ENCODE peak calls at places on chromosome 3, in five cellular contexts. J, V, E, D and O are unnamed samples.

GRCh38 chr3:123076496-123077418 is 9.9 kb downstream of the PDIA5 start:
- DNase-seq in J (peak), E (peak), D (peak), V (no peak), O (peak)

GRCh38 chr3:113096158-113096893 is 105.5 kb downstream of the GTPBP8 start:
- DNase-seq in E (no peak), V (no peak), J (no peak), D (no peak), O (no peak)

GRCh38 chr3:63364495-63364894 is 86.4 kb downstream of the SYNPR start:
- DNase-seq in E (no peak), V (no peak), J (no peak), D (no peak), O (no peak)

GRCh38 chr3:53161345-53161819 is 373 bp downstream of the PRKCD start:
- DNase-seq in J (peak), E (no peak), D (peak), V (no peak), O (no peak)

GRCh38 chr3:107430214-107431047 is 53.2 kb downstream of the CCDC54 start:
- DNase-seq in E (no peak), J (peak), D (peak), V (no peak), O (peak)

GRCh38 chr3:135192929-135193328 is 397.9 kb downstream of the EPHB1 start:
- DNase-seq in J (no peak), D (no peak), V (no peak), E (no peak), O (no peak)

GRCh38 chr3:13121553-13122001 is 48.3 kb upstream of the IQSEC1 start:
- DNase-seq in E (no peak), V (peak), J (no peak), D (no peak), O (no peak)

GRCh38 chr3:171028025-171028778 is 1.7 kb upstream of the SLC2A2 start:
- DNase-seq in V (no peak), E (peak), D (peak), J (peak), O (peak)

GRCh38 chr3:194673761-194674160 is 1.8 kb upstream of the LSG1 start:
- DNase-seq in D (no peak), V (no peak), J (no peak), E (no peak), O (no peak)

GRCh38 chr3:166114448-166114847 is 277.2 kb upstream of the BCHE start:
- DNase-seq in D (no peak), J (no peak), E (no peak), V (no peak), O (no peak)

GRCh38 chr3:126267169-126267975 is 87.0 kb upstream of the ALDH1L1 start:
- DNase-seq in V (peak), E (peak), D (peak), J (peak), O (peak)

GRCh38 chr3:108324177-108324576 is 27.8 kb downstream of the HHLA2 start:
- DNase-seq in D (no peak), J (no peak), E (no peak), V (no peak), O (no peak)

GRCh38 chr3:46981932-46982471 is 2.5 kb downstream of the NBEAL2 start:
- DNase-seq in E (peak), J (peak), D (no peak), V (no peak), O (no peak)

GRCh38 chr3:19645093-19645492 is 288.9 kb downstream of the EFHB start:
- DNase-seq in D (no peak), J (no peak), E (no peak), V (no peak), O (no peak)

GRCh38 chr3:173650596-173650995 is 253.1 kb downstream of the NLGN1 start:
- DNase-seq in D (no peak), J (no peak), V (no peak), E (no peak), O (no peak)

GRCh38 chr3:48595075-48595525 is at the start of gene COL7A1:
- DNase-seq in J (no peak), E (no peak), V (no peak), D (no peak), O (peak)

GRCh38 chr3:128095222-128095703 is 28.3 kb downstream of the RUVBL1 start:
- DNase-seq in D (peak), E (peak), J (peak), V (no peak), O (peak)

GRCh38 chr3:18758047-18758704 is 333.0 kb upstream of the SATB1 start:
- DNase-seq in J (peak), E (no peak), V (no peak), D (no peak), O (peak)

GRCh38 chr3:46812237-46812791 is 50.9 kb downstream of the MYL3 start:
- DNase-seq in J (peak), D (peak), V (peak), E (peak), O (peak)

GRCh38 chr3:77048186-77048585 is 8.3 kb downstream of the ROBO2 start:
- DNase-seq in V (no peak), E (no peak), D (no peak), J (no peak), O (no peak)

GRCh38 chr3:40243056-40243455 is 66.5 kb upstream of the EIF1B start:
- DNase-seq in J (no peak), E (no peak), V (no peak), D (no peak), O (no peak)

GRCh38 chr3:123586131-123586530 is 1.3 kb upstream of the HACD2 start:
- DNase-seq in D (no peak), J (peak), E (peak), V (no peak), O (peak)

GRCh38 chr3:14402304-14402811 is at the start of gene SLC6A6:
- DNase-seq in J (peak), E (peak), V (peak), D (peak), O (peak)

GRCh38 chr3:19937459-19938362 is 3.7 kb upstream of the EFHB start:
- DNase-seq in J (no peak), V (no peak), D (no peak), E (no peak), O (no peak)

GRCh38 chr3:127386490-127386889 is 98.6 kb upstream of the PRR20G start:
- DNase-seq in V (no peak), E (no peak), D (no peak), J (no peak), O (no peak)

GRCh38 chr3:24682141-24682547 is 187.5 kb upstream of the THRB start:
- DNase-seq in J (no peak), D (no peak), E (no peak), V (no peak), O (no peak)

GRCh38 chr3:119295816-119296484 is 1.8 kb downstream of the ARHGAP31 start:
- DNase-seq in V (no peak), D (no peak), J (no peak), E (no peak), O (no peak)

GRCh38 chr3:119294889-119295769 is 946 bp downstream of the ARHGAP31 start:
- DNase-seq in D (peak), J (peak), V (no peak), E (no peak), O (peak)

GRCh38 chr3:119293105-119293683 is 989 bp upstream of the ARHGAP31 start:
- DNase-seq in E (no peak), J (no peak), V (no peak), D (no peak), O (no peak)

GRCh38 chr3:119293761-119294401 is at the start of gene ARHGAP31:
- DNase-seq in D (peak), V (peak), E (peak), J (peak), O (peak)

DNA sequence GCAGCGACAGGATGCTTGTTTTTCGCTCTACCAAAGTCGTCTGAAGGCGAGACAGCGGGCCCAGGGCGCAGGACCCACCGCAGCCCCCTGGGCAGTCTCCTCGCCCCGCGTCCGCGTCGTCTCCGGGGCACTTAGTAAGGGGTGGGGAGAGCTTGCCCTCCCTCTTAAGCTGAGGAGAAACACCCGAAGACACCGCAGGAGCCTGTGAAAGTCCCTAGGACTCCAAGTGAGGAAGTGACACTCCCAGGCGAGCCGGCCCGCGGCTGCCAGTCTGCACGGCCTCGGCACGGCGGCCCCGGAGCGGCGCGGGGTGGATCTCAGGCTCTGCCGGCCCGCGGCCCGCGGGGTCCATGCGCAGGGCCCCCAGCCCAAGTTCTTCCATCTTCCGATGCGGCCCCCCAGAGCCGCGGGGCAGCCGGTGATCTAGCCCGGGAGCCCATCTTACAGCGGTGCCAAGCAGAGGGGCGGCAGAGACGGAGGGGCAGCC is 262 bp downstream of the ARHGAP31 start:
- DNase-seq in V (peak), J (peak), E (peak), D (peak), O (peak)
- TF ChIP-seq POLR2A in V (no peak), J (no peak), E (no peak), D (no peak), O (no peak)

DNA sequence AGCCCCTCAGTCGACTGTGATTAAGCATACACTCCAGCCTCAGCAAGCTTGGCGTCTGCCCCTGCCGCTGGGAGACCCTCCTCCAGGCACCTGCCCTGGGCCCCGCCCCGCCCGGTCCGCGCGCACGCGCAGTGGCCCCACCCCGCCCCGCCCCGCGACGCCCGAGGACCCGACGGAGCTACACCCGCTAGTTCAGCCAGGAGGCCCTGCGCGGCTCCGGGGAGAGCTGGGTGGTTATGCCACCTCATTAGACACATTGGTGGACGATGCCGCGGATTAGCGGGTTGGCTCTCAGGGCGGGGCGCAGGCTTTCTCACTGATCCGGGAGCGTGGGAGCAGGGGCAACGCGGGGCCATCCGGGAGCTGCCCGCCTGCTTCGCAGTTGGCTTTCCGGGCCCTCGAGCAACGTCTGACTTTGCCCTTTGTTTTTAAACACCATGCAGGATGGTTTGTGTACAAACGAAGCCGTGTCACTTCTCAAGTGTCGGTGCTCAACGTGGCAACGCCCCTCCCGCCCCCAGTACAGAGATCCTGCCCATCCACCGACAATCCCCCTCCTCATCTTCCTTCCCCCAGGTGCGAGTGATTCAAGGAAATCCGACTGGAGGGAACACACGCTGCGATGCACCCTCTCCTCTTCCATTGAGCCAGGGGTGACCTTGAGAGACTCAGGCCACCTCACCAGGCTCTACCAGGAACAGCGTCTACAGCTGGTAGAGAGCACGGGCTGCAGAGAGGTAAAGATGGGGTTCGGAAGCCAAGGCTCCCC is 109.3 kb downstream of the SHQ1 start:
- DNase-seq in E (peak), D (no peak), J (peak), V (no peak), O (peak)
- TF ChIP-seq POLR2A in E (no peak), D (no peak), J (no peak), V (no peak), O (no peak)

GRCh38 chr3:38454179-38454883 is 641 bp downstream of the ACVR2B start:
- DNase-seq in V (peak), E (peak), D (peak), J (peak), O (peak)
- TF ChIP-seq POLR2A in V (no peak), E (no peak), D (peak), J (peak), O (no peak)

DNA sequence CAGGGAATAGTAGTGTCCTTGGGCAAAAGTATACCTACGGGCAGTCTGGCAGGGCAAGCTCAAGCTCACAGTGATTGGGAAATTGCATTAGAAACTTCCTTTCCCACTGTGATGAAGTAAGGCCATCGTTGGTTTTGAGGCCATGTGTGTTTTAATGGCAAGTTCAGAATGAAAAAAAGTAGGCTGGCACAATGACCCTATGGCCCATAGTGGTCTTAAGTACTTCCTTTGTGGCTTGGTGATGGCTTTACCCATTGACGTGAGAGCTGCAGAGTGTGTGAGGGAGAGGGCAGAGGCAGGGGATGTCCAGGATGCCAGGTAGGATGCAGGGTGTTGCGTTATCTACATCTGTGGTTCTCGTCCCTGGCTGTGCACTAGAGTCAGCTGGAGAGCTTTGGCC is 28.9 kb downstream of the LIMD1 start:
- DNase-seq in E (no peak), V (no peak), J (no peak), D (no peak), O (no peak)
- TF ChIP-seq POLR2A in E (no peak), V (no peak), J (no peak), D (no peak), O (no peak)

DNA sequence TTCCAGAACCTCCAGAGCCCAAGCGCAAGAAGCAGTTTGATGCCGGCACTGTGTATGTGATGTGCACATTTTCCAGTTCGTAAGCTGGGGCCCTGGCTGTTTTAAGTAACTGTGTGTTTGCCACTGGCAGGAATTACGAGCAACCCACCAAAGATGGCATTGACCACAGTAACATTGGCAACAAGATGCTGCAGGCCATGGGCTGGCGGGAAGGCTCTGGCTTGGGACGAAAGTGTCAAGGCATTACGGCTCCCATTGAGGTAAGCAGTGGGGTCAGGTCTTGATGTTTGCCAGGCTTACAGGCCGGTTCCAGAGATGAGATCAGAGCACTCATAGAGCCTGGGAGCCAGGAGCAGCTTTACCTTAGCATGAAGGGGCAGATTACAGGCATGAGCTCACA is 28.4 kb downstream of the RBM5 start:
- DNase-seq in E (no peak), D (no peak), J (no peak), V (peak), O (no peak)
- TF ChIP-seq POLR2A in E (no peak), D (no peak), J (no peak), V (no peak), O (no peak)

DNA sequence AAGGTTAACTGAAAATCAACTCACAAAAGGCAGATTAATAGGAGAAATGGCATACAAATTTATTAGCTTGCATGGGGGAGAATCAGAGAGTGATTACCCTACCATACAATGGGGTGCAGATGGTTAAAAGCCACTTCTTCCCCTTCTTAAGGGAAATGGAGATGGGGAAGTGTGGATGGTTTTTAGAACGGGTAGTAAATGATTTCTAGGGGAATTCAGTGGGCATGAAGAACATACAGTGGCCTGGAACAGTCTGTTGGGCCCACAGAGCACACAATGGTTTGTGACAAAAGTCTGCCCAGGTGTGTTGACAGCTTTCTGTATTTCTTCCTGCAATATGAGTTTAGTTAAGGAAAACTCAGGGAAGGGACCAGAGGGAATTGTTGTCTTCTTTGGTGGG is 61.0 kb downstream of the C3orf80 start:
- DNase-seq in D (no peak), V (no peak), J (no peak), E (no peak), O (no peak)
- TF ChIP-seq POLR2A in D (no peak), V (no peak), J (no peak), E (no peak), O (no peak)

GRCh38 chr3:101195951-101196713 is 124.2 kb downstream of the IMPG2 start:
- DNase-seq in J (no peak), E (no peak), D (no peak), V (no peak), O (no peak)
- TF ChIP-seq POLR2A in J (no peak), E (no peak), D (no peak), V (no peak), O (no peak)

GRCh38 chr3:190321789-190322603 is at the start of gene CLDN1:
- DNase-seq in J (peak), V (peak), E (peak), D (peak), O (peak)
- TF ChIP-seq POLR2A in J (no peak), V (no peak), E (no peak), D (peak), O (no peak)

GRCh38 chr3:45567730-45568172 is 26.8 kb upstream of the LIMD1 start:
- DNase-seq in V (no peak), E (no peak), D (no peak), J (peak), O (no peak)
- TF ChIP-seq POLR2A in V (no peak), E (no peak), D (no peak), J (no peak), O (no peak)